ENCODE peak calls at places on chromosomes 5 and 9, in four cellular contexts. One of them, this sample, is unnamed.

GRCh38 chr5:76801159-76801802 is 17.5 kb upstream of the F2RL1 start:
- DNase-seq in psoas muscle: no peak
- DNase-seq in stimulated activated CD8-positive, alpha-beta memory T cell treated with anti-CD3 and anti-CD28 coated beads, Interleukin-12 subunit alpha, Interleukin-12 subunit beta, amount 100 ng/mL, for 1 hour: no peak
- DNase-seq in stimulated activated naive CD4-positive, alpha-beta T cell: no peak
- DNase-seq in this sample: no peak

GRCh38 chr9:71446499-71447411 is 321.6 kb downstream of the CEMIP2 start:
- DNase-seq in psoas muscle: peak
- DNase-seq in stimulated activated CD8-positive, alpha-beta memory T cell treated with anti-CD3 and anti-CD28 coated beads, Interleukin-12 subunit alpha, Interleukin-12 subunit beta, amount 100 ng/mL, for 1 hour: no peak
- DNase-seq in stimulated activated naive CD4-positive, alpha-beta T cell: no peak
- DNase-seq in this sample: no peak

GRCh38 chr9:5698810-5699556 is 70.1 kb downstream of the RIC1 start:
- DNase-seq in psoas muscle: no peak
- DNase-seq in stimulated activated CD8-positive, alpha-beta memory T cell treated with anti-CD3 and anti-CD28 coated beads, Interleukin-12 subunit alpha, Interleukin-12 subunit beta, amount 100 ng/mL, for 1 hour: no peak
- DNase-seq in stimulated activated naive CD4-positive, alpha-beta T cell: no peak
- DNase-seq in this sample: no peak

GRCh38 chr5:72159501-72159911 is 52.2 kb downstream of the MAP1B start:
- DNase-seq in psoas muscle: no peak
- DNase-seq in stimulated activated CD8-positive, alpha-beta memory T cell treated with anti-CD3 and anti-CD28 coated beads, Interleukin-12 subunit alpha, Interleukin-12 subunit beta, amount 100 ng/mL, for 1 hour: no peak
- DNase-seq in stimulated activated naive CD4-positive, alpha-beta T cell: no peak
- DNase-seq in this sample: no peak

GRCh38 chr9:15268796-15269195 is 38.2 kb downstream of the TTC39B start:
- DNase-seq in psoas muscle: no peak
- DNase-seq in stimulated activated CD8-positive, alpha-beta memory T cell treated with anti-CD3 and anti-CD28 coated beads, Interleukin-12 subunit alpha, Interleukin-12 subunit beta, amount 100 ng/mL, for 1 hour: no peak
- DNase-seq in stimulated activated naive CD4-positive, alpha-beta T cell: no peak
- DNase-seq in this sample: no peak

GRCh38 chr5:40781843-40782409 is 16.2 kb downstream of the PRKAA1 start:
- DNase-seq in psoas muscle: no peak
- DNase-seq in stimulated activated CD8-positive, alpha-beta memory T cell treated with anti-CD3 and anti-CD28 coated beads, Interleukin-12 subunit alpha, Interleukin-12 subunit beta, amount 100 ng/mL, for 1 hour: no peak
- DNase-seq in stimulated activated naive CD4-positive, alpha-beta T cell: no peak
- DNase-seq in this sample: no peak

GRCh38 chr9:25681270-25681669 is 3.0 kb upstream of the TUSC1 start:
- DNase-seq in psoas muscle: no peak
- DNase-seq in stimulated activated CD8-positive, alpha-beta memory T cell treated with anti-CD3 and anti-CD28 coated beads, Interleukin-12 subunit alpha, Interleukin-12 subunit beta, amount 100 ng/mL, for 1 hour: no peak
- DNase-seq in stimulated activated naive CD4-positive, alpha-beta T cell: no peak
- DNase-seq in this sample: no peak

GRCh38 chr9:124220551-124221451 is 36.9 kb upstream of the NEK6 start:
- DNase-seq in psoas muscle: peak
- DNase-seq in stimulated activated CD8-positive, alpha-beta memory T cell treated with anti-CD3 and anti-CD28 coated beads, Interleukin-12 subunit alpha, Interleukin-12 subunit beta, amount 100 ng/mL, for 1 hour: no peak
- DNase-seq in stimulated activated naive CD4-positive, alpha-beta T cell: no peak
- DNase-seq in this sample: no peak

GRCh38 chr9:132163457-132163875 is 1.6 kb downstream of the NTNG2 start:
- DNase-seq in psoas muscle: peak
- DNase-seq in stimulated activated CD8-positive, alpha-beta memory T cell treated with anti-CD3 and anti-CD28 coated beads, Interleukin-12 subunit alpha, Interleukin-12 subunit beta, amount 100 ng/mL, for 1 hour: no peak
- DNase-seq in stimulated activated naive CD4-positive, alpha-beta T cell: no peak
- DNase-seq in this sample: no peak

GRCh38 chr9:102499468-102499867 is 495.7 kb upstream of the CYLC2 start:
- DNase-seq in psoas muscle: no peak
- DNase-seq in stimulated activated CD8-positive, alpha-beta memory T cell treated with anti-CD3 and anti-CD28 coated beads, Interleukin-12 subunit alpha, Interleukin-12 subunit beta, amount 100 ng/mL, for 1 hour: no peak
- DNase-seq in stimulated activated naive CD4-positive, alpha-beta T cell: no peak
- DNase-seq in this sample: no peak

GRCh38 chr5:115069087-115069968 is 100.4 kb downstream of the TRIM36 start:
- DNase-seq in psoas muscle: no peak
- DNase-seq in stimulated activated CD8-positive, alpha-beta memory T cell treated with anti-CD3 and anti-CD28 coated beads, Interleukin-12 subunit alpha, Interleukin-12 subunit beta, amount 100 ng/mL, for 1 hour: no peak
- DNase-seq in stimulated activated naive CD4-positive, alpha-beta T cell: no peak
- DNase-seq in this sample: no peak

GRCh38 chr9:109331353-109331752 is 10.5 kb upstream of the EPB41L4B start:
- DNase-seq in psoas muscle: no peak
- DNase-seq in stimulated activated CD8-positive, alpha-beta memory T cell treated with anti-CD3 and anti-CD28 coated beads, Interleukin-12 subunit alpha, Interleukin-12 subunit beta, amount 100 ng/mL, for 1 hour: no peak
- DNase-seq in stimulated activated naive CD4-positive, alpha-beta T cell: no peak
- DNase-seq in this sample: no peak

GRCh38 chr5:84718377-84718776 is 333.7 kb upstream of the EDIL3 start:
- DNase-seq in psoas muscle: no peak
- DNase-seq in stimulated activated CD8-positive, alpha-beta memory T cell treated with anti-CD3 and anti-CD28 coated beads, Interleukin-12 subunit alpha, Interleukin-12 subunit beta, amount 100 ng/mL, for 1 hour: no peak
- DNase-seq in stimulated activated naive CD4-positive, alpha-beta T cell: no peak
- DNase-seq in this sample: no peak

GRCh38 chr9:71768388-71769174 is at the start of gene CEMIP2:
- DNase-seq in psoas muscle: peak
- DNase-seq in stimulated activated CD8-positive, alpha-beta memory T cell treated with anti-CD3 and anti-CD28 coated beads, Interleukin-12 subunit alpha, Interleukin-12 subunit beta, amount 100 ng/mL, for 1 hour: peak
- DNase-seq in stimulated activated naive CD4-positive, alpha-beta T cell: peak
- DNase-seq in this sample: peak

GRCh38 chr5:76544268-76544926 is 78.8 kb downstream of the F2RL2 start:
- DNase-seq in psoas muscle: no peak
- DNase-seq in stimulated activated CD8-positive, alpha-beta memory T cell treated with anti-CD3 and anti-CD28 coated beads, Interleukin-12 subunit alpha, Interleukin-12 subunit beta, amount 100 ng/mL, for 1 hour: peak
- DNase-seq in stimulated activated naive CD4-positive, alpha-beta T cell: peak
- DNase-seq in this sample: no peak

GRCh38 chr9:113543286-113544000 is 79.9 kb downstream of the RGS3 start:
- DNase-seq in psoas muscle: no peak
- DNase-seq in stimulated activated CD8-positive, alpha-beta memory T cell treated with anti-CD3 and anti-CD28 coated beads, Interleukin-12 subunit alpha, Interleukin-12 subunit beta, amount 100 ng/mL, for 1 hour: no peak
- DNase-seq in stimulated activated naive CD4-positive, alpha-beta T cell: no peak
- DNase-seq in this sample: no peak

GRCh38 chr5:127333463-127333862 is 42.9 kb downstream of the MEGF10 start:
- DNase-seq in psoas muscle: no peak
- DNase-seq in stimulated activated CD8-positive, alpha-beta memory T cell treated with anti-CD3 and anti-CD28 coated beads, Interleukin-12 subunit alpha, Interleukin-12 subunit beta, amount 100 ng/mL, for 1 hour: no peak
- DNase-seq in stimulated activated naive CD4-positive, alpha-beta T cell: no peak
- DNase-seq in this sample: no peak

GRCh38 chr5:96843140-96843539 is 33.2 kb upstream of the ERAP2 start:
- DNase-seq in psoas muscle: no peak
- DNase-seq in stimulated activated CD8-positive, alpha-beta memory T cell treated with anti-CD3 and anti-CD28 coated beads, Interleukin-12 subunit alpha, Interleukin-12 subunit beta, amount 100 ng/mL, for 1 hour: no peak
- DNase-seq in stimulated activated naive CD4-positive, alpha-beta T cell: no peak
- DNase-seq in this sample: no peak

GRCh38 chr9:71822455-71822854 is 54.1 kb upstream of the CEMIP2 start:
- DNase-seq in psoas muscle: no peak
- DNase-seq in stimulated activated CD8-positive, alpha-beta memory T cell treated with anti-CD3 and anti-CD28 coated beads, Interleukin-12 subunit alpha, Interleukin-12 subunit beta, amount 100 ng/mL, for 1 hour: no peak
- DNase-seq in stimulated activated naive CD4-positive, alpha-beta T cell: no peak
- DNase-seq in this sample: no peak

GRCh38 chr9:101485873-101486692 is 47.6 kb upstream of the RNF20 start:
- DNase-seq in psoas muscle: peak
- DNase-seq in stimulated activated CD8-positive, alpha-beta memory T cell treated with anti-CD3 and anti-CD28 coated beads, Interleukin-12 subunit alpha, Interleukin-12 subunit beta, amount 100 ng/mL, for 1 hour: no peak
- DNase-seq in stimulated activated naive CD4-positive, alpha-beta T cell: no peak
- DNase-seq in this sample: peak

This sample was measured in uterus.